ENCODE peak calls at places on chromosome 6, in seven cellular contexts. P is adrenal gland; S is stimulated activated CD8-positive, alpha-beta memory T cell treated with anti-CD3 and anti-CD28 coated beads, Interleukin-7, amount 100 ng/mL, for 1 hour; V is ovary; C is kidney glomerular epithelial cell; K is choroid plexus epithelial cell; W is hypothalamus. M is an unnamed sample.

GRCh38 chr6:167532410-167533294 is 207.8 kb downstream of the TTLL2 start:
- DNase-seq in W (no peak), C (no peak), K (no peak), V (no peak), P (no peak), S (no peak), M (no peak)

GRCh38 chr6:22145823-22146379 is 150.9 kb downstream of the PRL start:
- DNase-seq in C (peak), S (no peak), W (peak), P (no peak), V (no peak), K (peak), M (peak)

GRCh38 chr6:79630400-79630882 is 688 bp upstream of the SH3BGRL2 start:
- DNase-seq in P (no peak), W (no peak), K (no peak), C (no peak), V (no peak), S (no peak), M (no peak)

GRCh38 chr6:87436435-87436834 is 28.7 kb downstream of the CFAP206 start:
- DNase-seq in C (peak), P (peak), W (no peak), S (peak), V (peak), K (peak), M (peak)

GRCh38 chr6:145736854-145737181 is 1.5 kb upstream of the EPM2A start:
- DNase-seq in W (no peak), K (peak), P (no peak), C (peak), S (no peak), V (peak), M (peak)

GRCh38 chr6:158023597-158023939 is 41.9 kb downstream of the SYNJ2 start:
- DNase-seq in C (no peak), P (no peak), K (no peak), S (no peak), W (no peak), V (no peak), M (no peak)

GRCh38 chr6:125939026-125939425 is 17.5 kb upstream of the HINT3 start:
- DNase-seq in V (no peak), P (no peak), C (no peak), K (no peak), S (no peak), W (no peak), M (no peak)

GRCh38 chr6:160792711-160793110 is 90.7 kb downstream of the PLG start:
- DNase-seq in K (no peak), C (no peak), S (no peak), W (no peak), P (no peak), V (no peak), M (no peak)

M was measured in astrocyte of the hippocampus.